ENCODE peak calls at places on chromosomes 11 and 22, in four cellular contexts. B is astrocyte, T is transverse colon, G is fibroblast of lung. X is an unnamed sample.

GRCh38 chr11:32426192-32426591 is 9.1 kb downstream of the WT1 start:
- DNase-seq in B (no peak), T (no peak), G (no peak), X (no peak)

GRCh38 chr11:121334973-121335711 is 42.6 kb downstream of the SC5D start:
- DNase-seq in B (no peak), T (no peak), G (no peak), X (no peak)

GRCh38 chr11:93642416-93642815 is 19.1 kb upstream of the CEP295 start:
- DNase-seq in B (no peak), T (no peak), G (no peak), X (no peak)

GRCh38 chr11:118783724-118784495 is 7.1 kb downstream of the DDX6 start:
- DNase-seq in B (no peak), T (no peak), G (no peak), X (no peak)

GRCh38 chr11:105942951-105943350 is 79.1 kb downstream of the MSANTD4 start:
- DNase-seq in B (no peak), T (no peak), G (no peak), X (no peak)

GRCh38 chr22:47232197-47232596 is 469.7 kb downstream of the TBC1D22A start:
- DNase-seq in B (no peak), T (no peak), G (no peak), X (no peak)

GRCh38 chr11:58788355-58789023 is 56.0 kb downstream of the GLYATL2 start:
- DNase-seq in B (peak), T (peak), G (peak), X (no peak)

GRCh38 chr22:26610983-26611382 is 6.8 kb downstream of the CRYBB1 start:
- DNase-seq in B (peak), T (no peak), G (peak), X (no peak)

GRCh38 chr11:27416568-27417176 is 53.7 kb upstream of the CCDC34 start:
- DNase-seq in B (no peak), T (no peak), G (no peak), X (no peak)

GRCh38 chr11:12008790-12009616 is 577 bp upstream of the DKK3 start:
- DNase-seq in B (no peak), T (peak), G (peak), X (no peak)

GRCh38 chr11:62295504-62295903 is 3.4 kb downstream of the SCGB1D4 start:
- DNase-seq in B (peak), T (no peak), G (peak), X (no peak)

GRCh38 chr22:45565973-45566372 is 63.3 kb downstream of the FBLN1 start:
- DNase-seq in B (no peak), T (no peak), G (no peak), X (no peak)

GRCh38 chr11:74743640-74744039 is 5.0 kb upstream of the RNF169 start:
- DNase-seq in B (no peak), T (no peak), G (no peak), X (no peak)

GRCh38 chr22:32206774-32207758 is 2.2 kb upstream of the RFPL2 start:
- DNase-seq in B (no peak), T (peak), G (peak), X (no peak)

GRCh38 chr22:43745783-43746356 is 66.2 kb downstream of the EFCAB6 start:
- DNase-seq in B (no peak), T (no peak), G (no peak), X (no peak)

GRCh38 chr11:4672470-4672869 is 25.2 kb downstream of the OR51E2 start:
- DNase-seq in B (peak), T (no peak), G (peak), X (peak)

GRCh38 chr22:36506637-36507517 is at the start of gene FOXRED2:
- DNase-seq in B (peak), T (peak), G (peak), X (peak)

GRCh38 chr11:62909107-62909894 is 11.9 kb downstream of the CHRM1 start:
- DNase-seq in B (peak), T (peak), G (peak), X (peak)

GRCh38 chr11:111384494-111384893 is 5.4 kb upstream of the POU2AF1 start:
- DNase-seq in B (no peak), T (no peak), G (no peak), X (no peak)

GRCh38 chr11:123558536-123559315 is 95.7 kb downstream of the SCN3B start:
- DNase-seq in B (peak), T (no peak), G (peak), X (no peak)

GRCh38 chr11:17986007-17986710 is 26.7 kb downstream of the SERGEF start:
- DNase-seq in B (peak), T (no peak), G (peak), X (peak)

GRCh38 chr11:57191308-57191707 is 9.6 kb downstream of the LRRC55 start:
- DNase-seq in B (no peak), T (no peak), G (no peak), X (no peak)

GRCh38 chr11:57223601-57224000 is 13.4 kb downstream of the APLNR start:
- DNase-seq in B (peak), T (no peak), G (peak), X (no peak)

GRCh38 chr11:122696662-122697061 is 41.1 kb downstream of the UBASH3B start:
- DNase-seq in B (no peak), T (no peak), G (no peak), X (no peak)

GRCh38 chr11:2250485-2250884 is 19.9 kb downstream of the ASCL2 start:
- DNase-seq in B (no peak), T (no peak), G (no peak), X (no peak)

GRCh38 chr11:2788751-2789140 is 89.0 kb upstream of the KCNQ1OT1 start:
- DNase-seq in B (no peak), T (peak), G (no peak), X (no peak)

GRCh38 chr22:24822471-24822870 is 16.5 kb downstream of the SGSM1 start:
- DNase-seq in B (no peak), T (no peak), G (no peak), X (no peak)

GRCh38 chr11:69376155-69377028 is 82.4 kb downstream of the MYEOV start:
- DNase-seq in B (no peak), T (peak), G (no peak), X (no peak)

GRCh38 chr11:119624102-119624615 is 104.8 kb downstream of the NECTIN1 start:
- DNase-seq in B (no peak), T (no peak), G (no peak), X (no peak)

GRCh38 chr11:82980292-82980691 is 78.8 kb downstream of the DDIAS start:
- DNase-seq in B (peak), T (no peak), G (peak), X (peak)

GRCh38 chr11:70942593-70942992 is 309.8 kb downstream of the SHANK2 start:
- DNase-seq in B (no peak), T (no peak), G (no peak), X (no peak)
- TF ChIP-seq CTCF in B (peak), T (no peak), G (peak), X (no peak)

GRCh38 chr11:128151338-128151737 is 436.0 kb downstream of the ETS1 start:
- DNase-seq in B (no peak), T (no peak), G (no peak), X (no peak)

GRCh38 chr11:128153697-128154048 is 433.7 kb downstream of the ETS1 start:
- DNase-seq in B (no peak), T (no peak), G (no peak), X (no peak)

GRCh38 chr11:128155590-128155989 is 431.8 kb downstream of the ETS1 start:
- DNase-seq in B (no peak), T (no peak), G (no peak), X (no peak)

GRCh38 chr11:128156486-128156885 is 430.9 kb downstream of the ETS1 start:
- DNase-seq in B (peak), T (no peak), G (peak), X (no peak)

DNA sequence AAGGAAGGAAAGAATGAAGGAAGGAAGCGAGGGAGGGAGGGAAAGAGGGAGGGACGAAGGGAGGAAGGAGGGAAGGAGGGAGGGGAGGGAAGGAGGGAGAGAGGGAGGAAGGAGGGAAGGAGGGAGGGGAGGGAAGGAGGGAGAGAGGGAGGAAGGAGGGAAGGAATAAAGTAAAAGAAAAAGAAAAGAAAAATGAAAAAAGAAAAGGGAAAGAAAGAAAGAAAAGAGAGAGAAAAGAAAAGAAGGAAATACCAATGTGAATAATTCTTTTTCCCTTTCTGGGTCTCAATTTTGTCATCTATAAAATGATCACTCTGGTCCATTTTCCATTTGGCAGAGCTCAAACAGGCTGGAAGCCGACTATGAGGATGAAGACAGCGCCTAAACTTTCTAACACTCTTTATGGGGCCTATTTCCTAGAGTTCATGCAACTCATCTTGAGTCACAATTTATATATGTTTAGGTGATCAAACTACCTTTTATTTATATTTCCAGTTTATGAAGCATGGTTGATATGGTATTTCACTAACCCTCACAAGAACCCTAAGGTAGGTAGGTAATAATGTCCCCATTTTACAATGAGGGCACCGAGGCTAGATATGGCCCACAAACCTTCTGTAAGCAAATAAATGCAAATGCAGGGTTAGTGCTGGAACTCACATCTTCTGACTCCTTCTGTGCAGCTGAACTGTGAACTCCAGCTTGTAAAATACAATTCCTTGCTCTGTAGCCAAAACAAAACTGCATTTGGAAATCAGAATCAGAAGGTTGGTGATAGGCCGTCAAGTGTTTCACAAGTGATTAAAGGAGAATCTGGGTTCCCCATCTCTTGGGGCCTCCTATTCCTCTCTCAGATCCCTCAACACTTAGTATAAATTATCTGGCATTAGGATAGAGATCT is 434.3 kb downstream of the ETS1 start:
- DNase-seq in B (no peak), T (no peak), G (no peak), X (no peak)
- H3K27ac ChIP-seq in B (no peak), T (no peak), G (no peak), X (no peak)

GRCh38 chr11:72740562-72741428 is 11.4 kb downstream of the ARAP1 start:
- DNase-seq in B (no peak), T (peak), G (no peak), X (no peak)

GRCh38 chr11:72743321-72744221 is 8.6 kb downstream of the ARAP1 start:
- DNase-seq in B (no peak), T (no peak), G (no peak), X (no peak)

GRCh38 chr11:72742522-72743320 is 9.5 kb downstream of the ARAP1 start:
- DNase-seq in B (no peak), T (no peak), G (no peak), X (no peak)

GRCh38 chr11:72741429-72741833 is 10.8 kb downstream of the ARAP1 start:
- DNase-seq in B (no peak), T (peak), G (peak), X (no peak)

DNA sequence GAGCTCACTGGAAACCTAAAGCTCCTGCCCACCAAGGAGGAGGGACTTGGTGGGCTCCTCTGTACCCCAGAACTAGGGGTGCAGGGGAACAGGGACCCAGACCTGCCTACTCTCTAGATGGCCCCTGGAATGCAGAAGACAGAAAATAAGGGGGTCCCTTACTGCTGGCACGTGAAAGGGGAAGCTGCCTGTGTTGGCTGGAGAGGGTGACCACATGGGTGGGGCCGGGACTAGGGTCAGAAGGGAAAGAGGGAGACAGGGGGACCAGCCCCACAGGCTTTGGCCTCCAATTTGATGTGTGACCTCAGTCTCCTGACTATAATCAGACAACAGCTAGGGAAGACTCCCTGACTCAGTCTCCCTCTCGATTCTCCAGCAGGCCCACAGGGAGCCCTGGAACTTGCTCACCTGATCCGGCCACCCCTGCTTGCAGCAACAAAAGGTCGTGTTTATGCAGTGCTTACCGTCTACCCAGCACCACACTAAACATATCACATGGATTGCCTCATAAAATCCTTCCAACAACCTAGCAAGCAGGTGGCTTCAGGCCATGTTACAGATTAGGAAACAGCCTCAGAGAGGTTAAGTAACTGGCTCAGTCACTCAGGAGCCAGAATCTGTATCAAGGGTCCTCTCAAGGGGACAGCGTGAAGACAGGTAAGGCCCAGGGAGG is 10.2 kb downstream of the ARAP1 start:
- DNase-seq in B (no peak), T (no peak), G (no peak), X (no peak)
- H3K4me3 ChIP-seq in B (no peak), T (no peak), G (no peak), X (no peak)

GRCh38 chr11:45247433-45247832 is 38.7 kb downstream of the SYT13 start:
- DNase-seq in B (no peak), T (no peak), G (no peak), X (no peak)
- TF ChIP-seq CTCF in B (no peak), T (no peak), G (no peak), X (no peak)

DNA sequence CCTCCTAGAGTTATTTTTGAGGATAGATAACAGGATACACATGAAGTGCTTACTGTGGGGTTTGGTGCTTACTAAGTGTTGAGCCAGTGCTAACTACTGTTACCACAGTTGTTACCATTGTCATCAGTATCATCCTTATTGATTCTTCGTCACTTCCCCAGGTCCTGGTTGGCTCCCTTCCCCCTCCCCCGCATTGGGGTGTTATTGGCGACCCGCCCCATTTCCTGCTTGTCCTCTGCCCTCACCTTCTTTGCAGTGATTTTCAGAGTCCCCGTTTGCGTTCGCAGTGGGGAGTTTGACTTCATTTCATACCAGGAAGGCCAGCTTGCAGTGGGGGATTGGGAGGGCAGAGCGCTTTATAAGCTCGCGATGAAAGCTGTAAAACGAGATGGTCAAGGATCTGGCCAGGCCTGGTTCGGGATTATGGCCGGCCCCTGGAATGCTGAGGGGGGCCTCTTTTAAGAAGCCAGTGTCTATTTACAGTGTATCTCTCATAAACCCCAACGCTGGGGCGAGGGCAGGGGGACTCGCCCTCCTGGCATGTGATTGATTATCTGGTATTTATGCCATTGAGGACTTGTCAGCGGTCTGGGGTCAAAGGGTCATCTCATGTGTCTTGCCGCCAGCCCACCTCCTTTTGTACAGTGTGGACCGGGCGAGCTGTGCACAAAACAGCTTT is 84.6 kb upstream of the NNMT start:
- DNase-seq in B (no peak), T (no peak), G (no peak), X (no peak)
- H3K27ac ChIP-seq in B (no peak), T (no peak), G (no peak), X (no peak)

GRCh38 chr11:556857-557256 is 3.7 kb downstream of the LMNTD2 start:
- DNase-seq in B (no peak), T (no peak), G (no peak), X (no peak)

GRCh38 chr11:557328-558132 is 3.0 kb downstream of the LMNTD2 start:
- DNase-seq in B (no peak), T (no peak), G (no peak), X (no peak)

GRCh38 chr11:555500-556174 is 4.9 kb downstream of the LMNTD2 start:
- DNase-seq in B (no peak), T (no peak), G (no peak), X (no peak)

GRCh38 chr11:554824-555499 is 5.6 kb downstream of the LMNTD2 start:
- DNase-seq in B (no peak), T (peak), G (peak), X (no peak)

GRCh38 chr11:556175-556699 is 4.3 kb downstream of the LMNTD2 start:
- DNase-seq in B (no peak), T (no peak), G (no peak), X (no peak)
- H3K4me3 ChIP-seq in B (no peak), T (peak), G (no peak), X (no peak)

GRCh38 chr22:50606126-50606525 is 5.5 kb downstream of the MAPK8IP2 start:
- DNase-seq in B (no peak), T (no peak), G (no peak), X (no peak)
- TF ChIP-seq CTCF in B (no peak), T (no peak), G (no peak), X (peak)

DNA sequence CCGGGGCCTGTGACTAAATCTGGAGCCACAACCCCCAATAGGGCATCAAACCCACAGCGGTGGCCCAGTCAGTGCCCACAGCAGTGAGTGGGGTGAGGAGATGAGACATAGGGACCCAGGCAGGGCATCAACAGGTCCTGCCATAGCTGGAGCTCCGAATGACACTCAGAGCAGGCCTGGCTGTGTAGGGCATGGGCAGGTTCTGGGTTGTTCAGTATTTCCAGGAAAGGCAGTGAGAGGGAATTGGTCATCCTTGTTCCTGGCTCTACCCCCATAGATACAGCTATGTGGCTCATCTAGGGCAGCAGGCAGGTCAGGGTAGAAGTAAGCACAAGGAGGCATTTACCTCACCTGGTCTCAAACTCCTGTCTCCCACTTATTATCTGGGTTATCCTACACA is 126.6 kb downstream of the BUD13 start:
- DNase-seq in B (no peak), T (no peak), G (no peak), X (no peak)
- H3K27ac ChIP-seq in B (no peak), T (no peak), G (no peak), X (no peak)

GRCh38 chr11:70432580-70432979 is 34.3 kb downstream of the CTTN start:
- DNase-seq in B (no peak), T (no peak), G (no peak), X (no peak)

GRCh38 chr11:70432065-70432464 is 33.7 kb downstream of the CTTN start:
- DNase-seq in B (no peak), T (no peak), G (no peak), X (no peak)

GRCh38 chr11:70433966-70434812 is 35.9 kb downstream of the CTTN start:
- DNase-seq in B (no peak), T (no peak), G (no peak), X (no peak)

GRCh38 chr11:70433526-70433925 is 35.2 kb downstream of the CTTN start:
- DNase-seq in B (no peak), T (no peak), G (no peak), X (no peak)

GRCh38 chr11:70433038-70433437 is 34.7 kb downstream of the CTTN start:
- DNase-seq in B (no peak), T (no peak), G (no peak), X (no peak)
- H3K4me3 ChIP-seq in B (no peak), T (no peak), G (no peak), X (no peak)

X was measured in AG04450.